ENCODE peak calls at places on chromosomes 1 and 21, in ten cellular contexts. O, C, N, Z, D, Q, P, U, W and G are unnamed samples.

GRCh38 chr1:36885537-36886441 is 148.5 kb downstream of the GRIK3 start:
- DNase-seq in Z (peak), U (no peak), O (no peak), W (no peak), P (no peak), D (no peak), N (no peak), C (no peak), Q (peak), G (no peak)

GRCh38 chr21:21806711-21807597 is 808.7 kb downstream of the NCAM2 start:
- DNase-seq in Q (no peak), P (no peak), Z (no peak), U (no peak), W (no peak), N (no peak), C (no peak), O (no peak), D (no peak), G (no peak)

GRCh38 chr1:190478193-190479007 is 736 bp upstream of the BRINP3 start:
- DNase-seq in W (no peak), P (no peak), O (no peak), N (peak), C (no peak), U (no peak), D (no peak), Z (no peak), Q (peak), G (peak)

GRCh38 chr1:245092638-245092976 is 62.2 kb upstream of the KIF26B start:
- DNase-seq in D (no peak), P (no peak), Z (no peak), O (no peak), W (no peak), Q (no peak), N (no peak), C (no peak), U (no peak), G (no peak)

GRCh38 chr1:59393211-59394180 is 96.6 kb downstream of the FGGY start:
- DNase-seq in C (peak), D (no peak), N (peak), Q (peak), O (peak), P (no peak), U (no peak), W (no peak), Z (no peak), G (peak)

GRCh38 chr1:56456426-56457101 is 122.8 kb downstream of the PLPP3 start:
- DNase-seq in C (peak), U (no peak), D (no peak), N (peak), P (no peak), W (no peak), O (peak), Q (no peak), Z (no peak), G (no peak)

GRCh38 chr1:10252508-10252907 is 42.1 kb downstream of the KIF1B start:
- DNase-seq in W (no peak), Q (no peak), O (no peak), N (peak), Z (no peak), P (no peak), C (peak), D (no peak), U (no peak), G (no peak)

GRCh38 chr1:100146958-100147357 is 14.0 kb downstream of the TRMT13 start:
- DNase-seq in P (no peak), D (no peak), U (no peak), Q (no peak), Z (no peak), C (no peak), W (no peak), O (no peak), N (no peak), G (no peak)

GRCh38 chr1:54265661-54266060 is 65.7 kb downstream of the MRPL37 start:
- DNase-seq in O (no peak), Z (no peak), C (no peak), W (no peak), P (no peak), Q (no peak), N (no peak), D (no peak), U (no peak), G (no peak)

GRCh38 chr1:164524810-164525209 is 34.2 kb upstream of the PBX1 start:
- DNase-seq in P (no peak), Z (no peak), U (no peak), O (no peak), W (no peak), N (peak), Q (no peak), C (no peak), D (no peak), G (no peak)

GRCh38 chr1:66598670-66599069 is 64.7 kb downstream of the SGIP1 start:
- DNase-seq in Q (no peak), C (peak), D (no peak), Z (no peak), P (no peak), W (no peak), O (no peak), U (no peak), N (peak), G (no peak)

GRCh38 chr1:12469493-12469892 is 148.5 kb downstream of the DHRS3 start:
- DNase-seq in N (no peak), Z (no peak), D (no peak), Q (no peak), P (no peak), C (no peak), O (no peak), W (no peak), U (no peak), G (no peak)

GRCh38 chr1:33735624-33736023 is 128.3 kb upstream of the HMGB4 start:
- DNase-seq in Q (no peak), P (no peak), Z (no peak), O (no peak), N (no peak), C (no peak), D (no peak), W (no peak), U (no peak), G (no peak)

GRCh38 chr1:12196641-12197482 is 30.1 kb downstream of the TNFRSF1B start:
- DNase-seq in Q (peak), N (no peak), Z (peak), W (peak), C (no peak), D (peak), P (no peak), U (no peak), O (no peak), G (no peak)

GRCh38 chr1:115922806-115923205 is 53.5 kb upstream of the SLC22A15 start:
- DNase-seq in W (no peak), N (no peak), O (no peak), U (no peak), Z (no peak), Q (no peak), P (no peak), D (no peak), C (no peak), G (no peak)

GRCh38 chr21:46184625-46185555 is 631 bp upstream of the SPATC1L start:
- DNase-seq in O (peak), Z (peak), Q (peak), P (peak), W (peak), N (peak), D (peak), C (peak), U (peak), G (peak)

GRCh38 chr1:59146651-59147358 is 150.1 kb upstream of the FGGY start:
- DNase-seq in N (peak), U (peak), O (peak), D (peak), C (no peak), W (no peak), P (peak), Q (peak), Z (peak), G (no peak)

GRCh38 chr1:18529714-18530113 is 49.0 kb downstream of the KLHDC7A start:
- DNase-seq in O (no peak), P (no peak), C (no peak), D (no peak), W (no peak), Q (no peak), Z (peak), N (no peak), U (no peak), G (no peak)

GRCh38 chr1:54624466-54625464 is 1.4 kb upstream of the FAM151A start:
- DNase-seq in D (no peak), P (no peak), U (no peak), O (no peak), Z (peak), C (no peak), N (no peak), Q (no peak), W (no peak), G (no peak)

GRCh38 chr1:214808845-214809460 is 206.0 kb downstream of the CENPF start:
- DNase-seq in N (peak), C (peak), U (peak), O (no peak), D (no peak), Z (no peak), P (no peak), W (no peak), Q (no peak), G (no peak)

GRCh38 chr1:152112101-152112884 is 3.0 kb downstream of the TCHH start:
- DNase-seq in P (peak), D (no peak), C (no peak), O (no peak), Q (peak), N (peak), U (peak), W (no peak), Z (no peak), G (no peak)

GRCh38 chr1:200233393-200233792 is 176.4 kb downstream of the ZNF281 start:
- DNase-seq in D (no peak), O (no peak), Q (no peak), W (no peak), N (peak), U (no peak), C (peak), P (no peak), Z (no peak), G (no peak)

GRCh38 chr1:147163019-147163418 is 9.3 kb downstream of the PRKAB2 start:
- DNase-seq in D (no peak), U (no peak), P (no peak), C (no peak), Z (no peak), N (no peak), Q (no peak), W (no peak), O (no peak), G (no peak)

GRCh38 chr1:193013005-193013404 is 46.2 kb downstream of the UCHL5 start:
- DNase-seq in D (no peak), P (no peak), N (peak), O (no peak), Q (no peak), C (peak), U (no peak), Z (no peak), W (no peak), G (no peak)

GRCh38 chr1:111199881-111200801 is at the start of gene DENND2D:
- DNase-seq in U (no peak), Q (peak), W (no peak), N (no peak), O (peak), Z (peak), D (peak), P (no peak), C (no peak), G (peak)

GRCh38 chr1:45542591-45542990 is 8.0 kb upstream of the AKR1A1 start:
- DNase-seq in C (no peak), P (no peak), Z (no peak), O (no peak), N (no peak), Q (no peak), D (peak), U (no peak), W (no peak), G (no peak)

GRCh38 chr1:24860841-24861240 is 69.2 kb downstream of the RUNX3 start:
- DNase-seq in W (no peak), N (no peak), Z (no peak), C (no peak), P (no peak), Q (no peak), O (no peak), U (no peak), D (no peak), G (no peak)

GRCh38 chr1:161139765-161140164 is 7.3 kb upstream of the DEDD start:
- DNase-seq in O (no peak), D (no peak), N (peak), W (peak), U (no peak), C (peak), P (peak), Q (no peak), Z (no peak), G (no peak)

GRCh38 chr1:204320413-204320812 is 39.3 kb downstream of the PLEKHA6 start:
- DNase-seq in P (no peak), N (peak), D (no peak), Q (no peak), U (no peak), Z (no peak), C (peak), W (no peak), O (no peak), G (no peak)

GRCh38 chr1:161727343-161727924 is 6.1 kb downstream of the FCRLB start:
- DNase-seq in Q (no peak), U (no peak), Z (no peak), W (no peak), D (no peak), P (peak), N (peak), C (peak), O (no peak), G (no peak)

GRCh38 chr21:16116798-16117197 is 387.0 kb downstream of the USP25 start:
- DNase-seq in W (no peak), Q (no peak), U (no peak), C (peak), Z (no peak), P (no peak), D (no peak), O (no peak), N (peak), G (no peak)

GRCh38 chr1:99227498-99227897 is 36.8 kb upstream of the PLPPR4 start:
- DNase-seq in C (no peak), Z (no peak), P (no peak), D (no peak), U (no peak), W (no peak), O (no peak), Q (no peak), N (no peak), G (no peak)

GRCh38 chr1:93827633-93828436 is 51.2 kb downstream of the DNTTIP2 start:
- DNase-seq in D (no peak), U (no peak), P (no peak), N (peak), C (no peak), W (no peak), O (no peak), Q (no peak), Z (no peak), G (no peak)

GRCh38 chr1:203137324-203137723 is 9.8 kb downstream of the ADORA1 start:
- DNase-seq in W (no peak), P (no peak), O (no peak), C (no peak), U (no peak), N (no peak), Z (no peak), Q (no peak), D (no peak), G (no peak)

GRCh38 chr1:190436615-190437014 is 41.0 kb downstream of the BRINP3 start:
- DNase-seq in Q (no peak), N (peak), P (peak), C (peak), D (no peak), Z (no peak), O (no peak), W (peak), U (no peak), G (no peak)

GRCh38 chr1:218525451-218526197 is 180.5 kb downstream of the TGFB2 start:
- DNase-seq in D (no peak), C (no peak), Z (no peak), N (no peak), O (no peak), P (no peak), W (no peak), U (no peak), Q (no peak), G (no peak)

GRCh38 chr1:218527737-218528136 is 182.6 kb downstream of the TGFB2 start:
- DNase-seq in C (no peak), P (no peak), O (no peak), Q (no peak), D (no peak), U (no peak), N (peak), Z (no peak), W (no peak), G (no peak)

GRCh38 chr1:218524986-218525385 is 179.8 kb downstream of the TGFB2 start:
- DNase-seq in Q (no peak), O (no peak), D (no peak), C (no peak), N (no peak), W (no peak), Z (no peak), P (no peak), U (no peak), G (no peak)

GRCh38 chr1:218524526-218524925 is 179.4 kb downstream of the TGFB2 start:
- DNase-seq in Q (no peak), C (no peak), N (peak), P (no peak), Z (no peak), O (no peak), U (no peak), W (no peak), D (no peak), G (no peak)

GRCh38 chr1:218526198-218526580 is 181.1 kb downstream of the TGFB2 start:
- DNase-seq in W (no peak), P (no peak), Q (no peak), C (no peak), O (no peak), D (no peak), N (no peak), Z (no peak), U (no peak), G (no peak)
- H3K27ac ChIP-seq in W (no peak), P (no peak), Q (no peak), C (no peak), O (no peak), D (no peak), N (no peak), Z (no peak), U (no peak), G (no peak)

GRCh38 chr1:2233997-2234761 is 6.1 kb downstream of the SKI start:
- DNase-seq in O (peak), D (peak), N (peak), C (peak), Z (peak), W (no peak), Q (peak), U (no peak), P (no peak), G (peak)
- H3K27ac ChIP-seq in O (peak), D (peak), N (peak), C (peak), Z (peak), W (no peak), Q (peak), U (peak), P (no peak), G (peak)

GRCh38 chr1:44016081-44016874 is 15.0 kb downstream of the SLC6A9 start:
- DNase-seq in W (no peak), Z (no peak), U (no peak), N (no peak), P (no peak), O (no peak), D (no peak), Q (no peak), C (no peak), G (peak)
- H3K27ac ChIP-seq in W (no peak), Z (no peak), U (no peak), N (no peak), P (no peak), O (no peak), D (no peak), Q (no peak), C (no peak), G (peak)

DNA sequence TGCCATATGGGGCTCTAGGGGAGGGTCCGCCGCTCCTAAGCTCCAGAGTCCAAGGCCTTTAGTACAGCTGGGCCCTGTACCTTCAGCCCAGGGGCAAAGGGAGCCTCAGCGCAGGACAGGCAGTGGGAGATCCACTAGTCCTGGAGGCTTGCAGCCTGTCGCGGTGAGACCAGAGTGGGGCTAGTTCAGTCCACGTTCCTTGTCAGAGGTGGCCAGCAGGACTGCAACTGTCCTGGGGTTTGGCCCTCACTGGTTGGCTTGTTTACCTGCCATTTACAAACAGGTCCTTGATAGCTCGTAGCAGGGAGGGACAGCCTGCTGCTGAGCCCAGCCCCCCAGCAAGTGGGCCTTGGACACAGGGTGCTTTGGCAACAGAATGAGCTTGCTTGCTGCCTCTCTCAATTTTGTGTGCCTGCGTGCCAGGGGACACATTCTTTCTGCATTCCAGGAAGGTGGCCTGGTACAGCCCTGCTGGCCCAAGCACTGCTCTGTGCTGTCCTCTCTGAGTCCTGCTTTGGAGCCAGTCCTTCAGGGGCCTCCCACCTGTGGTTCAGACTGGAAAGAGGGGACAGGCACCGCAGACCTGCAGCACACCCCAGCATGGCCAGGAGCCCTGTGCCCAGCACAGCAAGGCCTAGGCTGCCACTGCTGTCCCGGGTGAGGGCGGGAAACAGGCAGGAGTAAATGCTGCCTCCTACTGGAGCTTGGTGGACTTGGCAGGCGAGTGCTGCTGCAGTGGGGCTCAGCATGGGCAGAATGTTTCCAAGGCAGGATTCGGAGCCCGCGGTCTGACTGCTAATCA is 15.2 kb downstream of the H6PD start:
- DNase-seq in Q (peak), U (peak), D (peak), Z (peak), N (peak), C (peak), P (peak), O (peak), W (peak), G (peak)
- H3K27ac ChIP-seq in Q (peak), U (no peak), D (peak), Z (peak), N (no peak), C (no peak), P (no peak), O (peak), W (no peak), G (peak)

DNA sequence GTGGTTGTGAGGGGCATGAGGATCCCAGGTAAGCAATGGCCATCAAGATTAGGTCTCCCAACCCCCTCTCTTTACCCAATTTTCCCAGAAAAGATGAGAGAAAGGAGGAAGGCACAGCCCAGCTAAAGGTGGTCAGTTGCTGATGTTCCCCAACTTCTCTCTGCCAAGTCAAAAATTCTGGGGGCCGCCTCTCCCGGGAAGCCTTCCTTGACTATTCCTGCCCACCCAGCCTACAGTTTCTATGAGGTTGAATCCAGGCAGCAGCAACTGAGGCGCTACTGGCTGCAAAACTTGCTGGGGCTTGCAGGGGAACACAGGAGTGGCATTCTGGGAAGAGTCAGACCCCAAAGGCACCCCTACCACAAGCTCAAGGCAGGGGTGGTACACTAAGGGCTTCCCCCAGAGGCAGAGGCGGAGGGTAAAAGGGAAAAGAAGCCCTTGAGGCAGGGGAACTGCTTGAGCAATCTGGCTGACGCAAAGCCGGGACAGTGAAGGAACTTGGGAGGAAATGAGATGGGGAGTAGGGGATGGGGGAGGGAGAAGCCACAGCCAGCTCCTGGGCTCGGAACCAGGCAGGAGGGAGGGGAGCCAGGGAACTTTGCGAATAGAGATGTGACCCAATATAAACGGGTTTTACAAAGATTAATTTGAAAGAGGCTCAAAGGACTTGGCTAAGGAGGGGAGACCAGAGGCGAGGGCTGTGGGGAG is 31.2 kb downstream of the SDC3 start:
- DNase-seq in Z (no peak), O (peak), D (peak), U (no peak), N (peak), W (no peak), Q (peak), C (peak), P (no peak), G (peak)
- H3K27ac ChIP-seq in Z (peak), O (peak), D (peak), U (no peak), N (peak), W (no peak), Q (peak), C (no peak), P (no peak), G (peak)

GRCh38 chr1:247078315-247079140 is at the start of gene ZNF670:
- DNase-seq in D (peak), O (peak), U (peak), Q (peak), N (peak), Z (peak), P (peak), W (peak), C (peak), G (peak)
- H3K27ac ChIP-seq in D (peak), O (peak), U (peak), Q (peak), N (peak), Z (peak), P (peak), W (peak), C (peak), G (peak)